ENCODE peak calls at places on chromosomes 7 and 10, in nine cellular contexts. One of them, this sample, is unnamed.

GRCh38 chr7:94507462-94507861 is 2.1 kb upstream of the CASD1 start:
- DNase-seq in NCI-H1092 treated with DMSO at 0.1 percent for 48 hours: peak
- DNase-seq in NCI-H2171 treated with DMSO at 0.1 percent for 48 hours: no peak
- DNase-seq in activated effector memory CD4-positive, alpha-beta T cell treated with anti-CD3 and anti-CD28 coated beads, Interleukin-2, amount 50 U/mL, for 16 hours: no peak
- DNase-seq in heart right ventricle: no peak
- DNase-seq in lower leg skin: no peak
- DNase-seq in cardiac muscle cell: no peak
- DNase-seq in GM13977: no peak
- DNase-seq in SK-N-SH: no peak
- DNase-seq in this sample: no peak

GRCh38 chr10:46028584-46029570 is 1.5 kb downstream of the NCOA4 start:
- DNase-seq in SK-N-SH: peak
- DNase-seq in lower leg skin: no peak
- DNase-seq in NCI-H2171 treated with DMSO at 0.1 percent for 48 hours: peak
- DNase-seq in NCI-H1092 treated with DMSO at 0.1 percent for 48 hours: peak
- DNase-seq in activated effector memory CD4-positive, alpha-beta T cell treated with anti-CD3 and anti-CD28 coated beads, Interleukin-2, amount 50 U/mL, for 16 hours: no peak
- DNase-seq in heart right ventricle: peak
- DNase-seq in cardiac muscle cell: peak
- DNase-seq in GM13977: peak
- DNase-seq in this sample: peak

GRCh38 chr10:79446451-79447020 is 1.1 kb upstream of the ZCCHC24 start:
- DNase-seq in NCI-H2171 treated with DMSO at 0.1 percent for 48 hours: peak
- DNase-seq in cardiac muscle cell: peak
- DNase-seq in SK-N-SH: peak
- DNase-seq in lower leg skin: no peak
- DNase-seq in activated effector memory CD4-positive, alpha-beta T cell treated with anti-CD3 and anti-CD28 coated beads, Interleukin-2, amount 50 U/mL, for 16 hours: peak
- DNase-seq in GM13977: no peak
- DNase-seq in NCI-H1092 treated with DMSO at 0.1 percent for 48 hours: no peak
- DNase-seq in heart right ventricle: peak
- DNase-seq in this sample: peak

GRCh38 chr7:50552921-50553320 is 12.3 kb downstream of the DDC start:
- DNase-seq in NCI-H2171 treated with DMSO at 0.1 percent for 48 hours: no peak
- DNase-seq in cardiac muscle cell: peak
- DNase-seq in SK-N-SH: no peak
- DNase-seq in NCI-H1092 treated with DMSO at 0.1 percent for 48 hours: no peak
- DNase-seq in activated effector memory CD4-positive, alpha-beta T cell treated with anti-CD3 and anti-CD28 coated beads, Interleukin-2, amount 50 U/mL, for 16 hours: no peak
- DNase-seq in GM13977: no peak
- DNase-seq in lower leg skin: no peak
- DNase-seq in heart right ventricle: peak
- DNase-seq in this sample: peak

GRCh38 chr7:41584746-41585145 is 118.1 kb downstream of the INHBA start:
- DNase-seq in SK-N-SH: no peak
- DNase-seq in activated effector memory CD4-positive, alpha-beta T cell treated with anti-CD3 and anti-CD28 coated beads, Interleukin-2, amount 50 U/mL, for 16 hours: no peak
- DNase-seq in lower leg skin: no peak
- DNase-seq in cardiac muscle cell: no peak
- DNase-seq in GM13977: no peak
- DNase-seq in heart right ventricle: no peak
- DNase-seq in NCI-H1092 treated with DMSO at 0.1 percent for 48 hours: no peak
- DNase-seq in NCI-H2171 treated with DMSO at 0.1 percent for 48 hours: no peak
- DNase-seq in this sample: no peak

GRCh38 chr10:118564114-118564513 is 31.3 kb downstream of the PRLHR start:
- DNase-seq in cardiac muscle cell: no peak
- DNase-seq in activated effector memory CD4-positive, alpha-beta T cell treated with anti-CD3 and anti-CD28 coated beads, Interleukin-2, amount 50 U/mL, for 16 hours: no peak
- DNase-seq in NCI-H1092 treated with DMSO at 0.1 percent for 48 hours: no peak
- DNase-seq in SK-N-SH: no peak
- DNase-seq in heart right ventricle: no peak
- DNase-seq in GM13977: no peak
- DNase-seq in NCI-H2171 treated with DMSO at 0.1 percent for 48 hours: no peak
- DNase-seq in lower leg skin: no peak
- DNase-seq in this sample: no peak

GRCh38 chr7:139906879-139907278 is 77.8 kb downstream of the TBXAS1 start:
- DNase-seq in NCI-H2171 treated with DMSO at 0.1 percent for 48 hours: no peak
- DNase-seq in activated effector memory CD4-positive, alpha-beta T cell treated with anti-CD3 and anti-CD28 coated beads, Interleukin-2, amount 50 U/mL, for 16 hours: no peak
- DNase-seq in lower leg skin: no peak
- DNase-seq in cardiac muscle cell: no peak
- DNase-seq in GM13977: no peak
- DNase-seq in SK-N-SH: no peak
- DNase-seq in heart right ventricle: no peak
- DNase-seq in NCI-H1092 treated with DMSO at 0.1 percent for 48 hours: no peak
- DNase-seq in this sample: no peak

GRCh38 chr10:119207713-119208552 is 562 bp downstream of the GRK5 start:
- DNase-seq in cardiac muscle cell: peak
- DNase-seq in NCI-H2171 treated with DMSO at 0.1 percent for 48 hours: peak
- DNase-seq in lower leg skin: peak
- DNase-seq in activated effector memory CD4-positive, alpha-beta T cell treated with anti-CD3 and anti-CD28 coated beads, Interleukin-2, amount 50 U/mL, for 16 hours: peak
- DNase-seq in NCI-H1092 treated with DMSO at 0.1 percent for 48 hours: peak
- DNase-seq in SK-N-SH: peak
- DNase-seq in GM13977: no peak
- DNase-seq in heart right ventricle: peak
- DNase-seq in this sample: peak

GRCh38 chr10:43461950-43462349 is 25.0 kb downstream of the ZNF487 start:
- DNase-seq in cardiac muscle cell: peak
- DNase-seq in lower leg skin: no peak
- DNase-seq in NCI-H2171 treated with DMSO at 0.1 percent for 48 hours: peak
- DNase-seq in heart right ventricle: peak
- DNase-seq in SK-N-SH: peak
- DNase-seq in GM13977: peak
- DNase-seq in activated effector memory CD4-positive, alpha-beta T cell treated with anti-CD3 and anti-CD28 coated beads, Interleukin-2, amount 50 U/mL, for 16 hours: no peak
- DNase-seq in NCI-H1092 treated with DMSO at 0.1 percent for 48 hours: peak
- DNase-seq in this sample: peak

GRCh38 chr7:1769286-1770200 is 99.5 kb downstream of the ELFN1 start:
- DNase-seq in lower leg skin: no peak
- DNase-seq in NCI-H2171 treated with DMSO at 0.1 percent for 48 hours: no peak
- DNase-seq in GM13977: no peak
- DNase-seq in activated effector memory CD4-positive, alpha-beta T cell treated with anti-CD3 and anti-CD28 coated beads, Interleukin-2, amount 50 U/mL, for 16 hours: no peak
- DNase-seq in SK-N-SH: no peak
- DNase-seq in NCI-H1092 treated with DMSO at 0.1 percent for 48 hours: no peak
- DNase-seq in cardiac muscle cell: no peak
- DNase-seq in heart right ventricle: no peak
- DNase-seq in this sample: no peak

GRCh38 chr7:37671871-37672270 is 11.7 kb upstream of the GPR141 start:
- DNase-seq in cardiac muscle cell: peak
- DNase-seq in lower leg skin: no peak
- DNase-seq in GM13977: no peak
- DNase-seq in NCI-H1092 treated with DMSO at 0.1 percent for 48 hours: no peak
- DNase-seq in heart right ventricle: no peak
- DNase-seq in SK-N-SH: no peak
- DNase-seq in NCI-H2171 treated with DMSO at 0.1 percent for 48 hours: no peak
- DNase-seq in activated effector memory CD4-positive, alpha-beta T cell treated with anti-CD3 and anti-CD28 coated beads, Interleukin-2, amount 50 U/mL, for 16 hours: no peak
- DNase-seq in this sample: no peak

GRCh38 chr10:104076743-104077160 is 8.9 kb downstream of the COL17A1 start:
- DNase-seq in GM13977: no peak
- DNase-seq in cardiac muscle cell: no peak
- DNase-seq in lower leg skin: no peak
- DNase-seq in heart right ventricle: peak
- DNase-seq in NCI-H2171 treated with DMSO at 0.1 percent for 48 hours: peak
- DNase-seq in SK-N-SH: no peak
- DNase-seq in activated effector memory CD4-positive, alpha-beta T cell treated with anti-CD3 and anti-CD28 coated beads, Interleukin-2, amount 50 U/mL, for 16 hours: no peak
- DNase-seq in NCI-H1092 treated with DMSO at 0.1 percent for 48 hours: peak
- DNase-seq in this sample: peak

GRCh38 chr7:12389089-12389700 is 14.5 kb downstream of the VWDE start:
- DNase-seq in SK-N-SH: peak
- DNase-seq in heart right ventricle: peak
- DNase-seq in cardiac muscle cell: peak
- DNase-seq in NCI-H1092 treated with DMSO at 0.1 percent for 48 hours: peak
- DNase-seq in GM13977: peak
- DNase-seq in NCI-H2171 treated with DMSO at 0.1 percent for 48 hours: peak
- DNase-seq in lower leg skin: no peak
- DNase-seq in activated effector memory CD4-positive, alpha-beta T cell treated with anti-CD3 and anti-CD28 coated beads, Interleukin-2, amount 50 U/mL, for 16 hours: peak
- DNase-seq in this sample: peak

GRCh38 chr7:27438878-27439589 is 196.4 kb downstream of the EVX1 start:
- DNase-seq in NCI-H1092 treated with DMSO at 0.1 percent for 48 hours: no peak
- DNase-seq in heart right ventricle: no peak
- DNase-seq in GM13977: no peak
- DNase-seq in SK-N-SH: no peak
- DNase-seq in NCI-H2171 treated with DMSO at 0.1 percent for 48 hours: no peak
- DNase-seq in lower leg skin: no peak
- DNase-seq in cardiac muscle cell: no peak
- DNase-seq in activated effector memory CD4-positive, alpha-beta T cell treated with anti-CD3 and anti-CD28 coated beads, Interleukin-2, amount 50 U/mL, for 16 hours: no peak
- DNase-seq in this sample: no peak

GRCh38 chr7:32255036-32255435 is 184.8 kb upstream of the PDE1C start:
- DNase-seq in lower leg skin: no peak
- DNase-seq in heart right ventricle: no peak
- DNase-seq in activated effector memory CD4-positive, alpha-beta T cell treated with anti-CD3 and anti-CD28 coated beads, Interleukin-2, amount 50 U/mL, for 16 hours: no peak
- DNase-seq in SK-N-SH: no peak
- DNase-seq in GM13977: no peak
- DNase-seq in NCI-H1092 treated with DMSO at 0.1 percent for 48 hours: no peak
- DNase-seq in NCI-H2171 treated with DMSO at 0.1 percent for 48 hours: peak
- DNase-seq in cardiac muscle cell: no peak
- DNase-seq in this sample: no peak

GRCh38 chr7:30900053-30900452 is 11.6 kb upstream of the AQP1 start:
- DNase-seq in activated effector memory CD4-positive, alpha-beta T cell treated with anti-CD3 and anti-CD28 coated beads, Interleukin-2, amount 50 U/mL, for 16 hours: no peak
- DNase-seq in GM13977: no peak
- DNase-seq in heart right ventricle: no peak
- DNase-seq in cardiac muscle cell: no peak
- DNase-seq in SK-N-SH: no peak
- DNase-seq in NCI-H2171 treated with DMSO at 0.1 percent for 48 hours: no peak
- DNase-seq in lower leg skin: no peak
- DNase-seq in NCI-H1092 treated with DMSO at 0.1 percent for 48 hours: no peak
- DNase-seq in this sample: no peak

GRCh38 chr7:15571303-15571878 is 9.6 kb upstream of the AGMO start:
- DNase-seq in SK-N-SH: no peak
- DNase-seq in GM13977: no peak
- DNase-seq in activated effector memory CD4-positive, alpha-beta T cell treated with anti-CD3 and anti-CD28 coated beads, Interleukin-2, amount 50 U/mL, for 16 hours: no peak
- DNase-seq in heart right ventricle: no peak
- DNase-seq in NCI-H2171 treated with DMSO at 0.1 percent for 48 hours: no peak
- DNase-seq in lower leg skin: no peak
- DNase-seq in NCI-H1092 treated with DMSO at 0.1 percent for 48 hours: no peak
- DNase-seq in cardiac muscle cell: no peak
- DNase-seq in this sample: no peak

GRCh38 chr7:12423355-12423994 is 19.8 kb upstream of the VWDE start:
- DNase-seq in GM13977: no peak
- DNase-seq in heart right ventricle: no peak
- DNase-seq in lower leg skin: no peak
- DNase-seq in NCI-H2171 treated with DMSO at 0.1 percent for 48 hours: no peak
- DNase-seq in cardiac muscle cell: no peak
- DNase-seq in SK-N-SH: no peak
- DNase-seq in NCI-H1092 treated with DMSO at 0.1 percent for 48 hours: no peak
- DNase-seq in activated effector memory CD4-positive, alpha-beta T cell treated with anti-CD3 and anti-CD28 coated beads, Interleukin-2, amount 50 U/mL, for 16 hours: no peak
- DNase-seq in this sample: no peak

GRCh38 chr10:15201589-15202300 is 33.3 kb upstream of the NMT2 start:
- DNase-seq in cardiac muscle cell: no peak
- DNase-seq in lower leg skin: no peak
- DNase-seq in NCI-H2171 treated with DMSO at 0.1 percent for 48 hours: no peak
- DNase-seq in GM13977: no peak
- DNase-seq in heart right ventricle: no peak
- DNase-seq in SK-N-SH: no peak
- DNase-seq in NCI-H1092 treated with DMSO at 0.1 percent for 48 hours: no peak
- DNase-seq in activated effector memory CD4-positive, alpha-beta T cell treated with anti-CD3 and anti-CD28 coated beads, Interleukin-2, amount 50 U/mL, for 16 hours: no peak
- DNase-seq in this sample: no peak

GRCh38 chr10:78991187-78991586 is 77.6 kb upstream of the ZMIZ1 start:
- DNase-seq in NCI-H1092 treated with DMSO at 0.1 percent for 48 hours: no peak
- DNase-seq in cardiac muscle cell: no peak
- DNase-seq in lower leg skin: no peak
- DNase-seq in NCI-H2171 treated with DMSO at 0.1 percent for 48 hours: no peak
- DNase-seq in SK-N-SH: no peak
- DNase-seq in activated effector memory CD4-positive, alpha-beta T cell treated with anti-CD3 and anti-CD28 coated beads, Interleukin-2, amount 50 U/mL, for 16 hours: no peak
- DNase-seq in GM13977: peak
- DNase-seq in heart right ventricle: no peak
- DNase-seq in this sample: no peak

GRCh38 chr7:157663061-157663863 is 326.5 kb downstream of the DNAJB6 start:
- DNase-seq in activated effector memory CD4-positive, alpha-beta T cell treated with anti-CD3 and anti-CD28 coated beads, Interleukin-2, amount 50 U/mL, for 16 hours: peak
- DNase-seq in NCI-H2171 treated with DMSO at 0.1 percent for 48 hours: peak
- DNase-seq in cardiac muscle cell: no peak
- DNase-seq in heart right ventricle: no peak
- DNase-seq in lower leg skin: no peak
- DNase-seq in NCI-H1092 treated with DMSO at 0.1 percent for 48 hours: no peak
- DNase-seq in GM13977: no peak
- DNase-seq in SK-N-SH: peak
- DNase-seq in this sample: no peak

This sample was measured in colonic mucosa.